ENCODE peak calls at places on chromosomes 11 and 22, in four cellular contexts. I, W, Y and F are unnamed samples.

GRCh38 chr11:61815790-61816735 is 740 bp downstream of the FADS1 start:
- DNase-seq in I (peak), W (peak), Y (peak), F (peak)

GRCh38 chr22:47192106-47192650 is 429.7 kb downstream of the TBC1D22A start:
- DNase-seq in I (no peak), W (no peak), Y (peak), F (no peak)

GRCh38 chr11:75598264-75598663 is 36.2 kb downstream of the SERPINH1 start:
- DNase-seq in I (no peak), W (no peak), Y (no peak), F (no peak)

GRCh38 chr11:63813563-63814382 is 517 bp downstream of the SPINDOC start:
- DNase-seq in I (peak), W (peak), Y (peak), F (peak)

GRCh38 chr11:61152816-61153592 is 8.2 kb downstream of the VPS37C start:
- DNase-seq in I (no peak), W (no peak), Y (no peak), F (no peak)

GRCh38 chr11:68525930-68526329 is 65.4 kb downstream of the PPP6R3 start:
- DNase-seq in I (no peak), W (no peak), Y (no peak), F (no peak)

GRCh38 chr11:121439337-121439736 is 12.8 kb upstream of the SORL1 start:
- DNase-seq in I (no peak), W (no peak), Y (no peak), F (no peak)

GRCh38 chr22:42280836-42281235 is 10.4 kb upstream of the TCF20 start:
- DNase-seq in I (no peak), W (no peak), Y (no peak), F (no peak)

GRCh38 chr11:107741044-107741823 is 29.4 kb upstream of the SLN start:
- DNase-seq in I (peak), W (no peak), Y (peak), F (no peak)

GRCh38 chr11:73783483-73784020 is 4.1 kb upstream of the MRPL48 start:
- DNase-seq in I (no peak), W (no peak), Y (no peak), F (no peak)

GRCh38 chr11:2399488-2400068 is 972 bp upstream of the TSSC4 start:
- DNase-seq in I (no peak), W (no peak), Y (no peak), F (no peak)